ENCODE peak calls at places on chromosomes 12 and 14, in six cellular contexts. R is HepG2, O is K562, E is A549, N is upper lobe of left lung, Q is GM12878. P is an unnamed sample.

GRCh38 chr12:95995238-95996031 is 709 bp downstream of the HAL start:
- ATAC-seq in Q (no peak), N (peak), O (no peak), E (no peak), R (peak), P (no peak)

GRCh38 chr14:51302319-51303030 is 62.4 kb downstream of the TMX1 start:
- ATAC-seq in E (no peak), N (no peak), Q (no peak), R (no peak), O (no peak), P (no peak)

GRCh38 chr14:95484296-95484695 is 32.2 kb downstream of the SYNE3 start:
- ATAC-seq in O (no peak), N (no peak), Q (no peak), R (no peak), E (no peak), P (no peak)

GRCh38 chr14:54815016-54815415 is 87.6 kb downstream of the GCH1 start:
- ATAC-seq in N (peak), E (no peak), Q (no peak), O (no peak), R (no peak), P (no peak)

GRCh38 chr12:6202331-6202730 is 2.1 kb downstream of the CD9 start:
- ATAC-seq in O (no peak), Q (no peak), N (no peak), R (no peak), E (no peak), P (no peak)

GRCh38 chr12:89238593-89238992 is 113.7 kb downstream of the DUSP6 start:
- ATAC-seq in O (no peak), Q (no peak), R (no peak), E (no peak), N (no peak), P (peak)

GRCh38 chr14:99320621-99321235 is 48.7 kb upstream of the BCL11B start:
- ATAC-seq in E (no peak), R (peak), Q (peak), O (no peak), N (no peak), P (no peak)

GRCh38 chr12:105418232-105418631 is 87.7 kb downstream of the C12orf75 start:
- ATAC-seq in N (peak), Q (no peak), R (no peak), E (peak), O (no peak), P (no peak)

GRCh38 chr14:101826359-101826758 is 64.8 kb downstream of the PPP2R5C start:
- ATAC-seq in O (no peak), R (no peak), E (no peak), N (no peak), Q (no peak), P (no peak)

GRCh38 chr12:66495709-66496108 is 183.2 kb downstream of the GRIP1 start:
- ATAC-seq in O (no peak), N (no peak), Q (no peak), E (no peak), R (no peak), P (no peak)

GRCh38 chr12:93008044-93008778 is 79.1 kb upstream of the EEA1 start:
- ATAC-seq in Q (peak), R (no peak), N (no peak), E (no peak), O (peak), P (no peak)

GRCh38 chr14:101495827-101496778 is 65.2 kb upstream of the DIO3 start:
- ATAC-seq in O (no peak), E (no peak), Q (no peak), R (peak), N (no peak), P (no peak)

GRCh38 chr14:55336161-55336560 is 64.9 kb downstream of the FBXO34 start:
- ATAC-seq in R (no peak), N (no peak), O (no peak), E (peak), Q (no peak), P (no peak)

GRCh38 chr12:2631613-2632350 is 163.0 kb upstream of the FKBP4 start:
- ATAC-seq in Q (no peak), O (no peak), E (no peak), N (no peak), R (no peak), P (no peak)

GRCh38 chr12:104737113-104737512 is 221.0 kb downstream of the SLC41A2 start:
- ATAC-seq in O (no peak), E (no peak), R (no peak), Q (no peak), N (no peak), P (no peak)

GRCh38 chr14:51534623-51535022 is 117.1 kb upstream of the FRMD6 start:
- ATAC-seq in O (no peak), N (no peak), R (peak), E (no peak), Q (no peak), P (no peak)

GRCh38 chr14:61609143-61609851 is 86.0 kb upstream of the HIF1A start:
- ATAC-seq in E (peak), N (no peak), O (no peak), R (peak), Q (no peak), P (peak)

GRCh38 chr12:13144266-13144828 is 40.9 kb upstream of the GSG1 start:
- ATAC-seq in E (no peak), N (no peak), Q (no peak), O (no peak), R (no peak), P (no peak)

GRCh38 chr12:118120579-118121363 is 15.2 kb upstream of the PEBP1 start:
- ATAC-seq in E (peak), Q (peak), R (peak), O (peak), N (peak), P (peak)

GRCh38 chr12:26654623-26655022 is 178.4 kb downstream of the ITPR2 start:
- ATAC-seq in O (no peak), R (no peak), Q (no peak), E (no peak), N (no peak), P (no peak)

GRCh38 chr12:87930033-87930432 is 99.2 kb downstream of the C12orf50 start:
- ATAC-seq in E (peak), N (no peak), Q (no peak), R (no peak), O (no peak), P (no peak)

GRCh38 chr12:87929346-87929745 is 99.9 kb downstream of the C12orf50 start:
- ATAC-seq in O (no peak), Q (no peak), N (no peak), R (no peak), E (no peak), P (no peak)

GRCh38 chr12:87930652-87931051 is 98.5 kb downstream of the C12orf50 start:
- ATAC-seq in Q (no peak), E (no peak), N (no peak), O (no peak), R (no peak), P (no peak)

GRCh38 chr12:87931764-87932163 is 97.4 kb downstream of the C12orf50 start:
- ATAC-seq in E (peak), N (no peak), R (no peak), O (no peak), Q (no peak), P (no peak)

DNA sequence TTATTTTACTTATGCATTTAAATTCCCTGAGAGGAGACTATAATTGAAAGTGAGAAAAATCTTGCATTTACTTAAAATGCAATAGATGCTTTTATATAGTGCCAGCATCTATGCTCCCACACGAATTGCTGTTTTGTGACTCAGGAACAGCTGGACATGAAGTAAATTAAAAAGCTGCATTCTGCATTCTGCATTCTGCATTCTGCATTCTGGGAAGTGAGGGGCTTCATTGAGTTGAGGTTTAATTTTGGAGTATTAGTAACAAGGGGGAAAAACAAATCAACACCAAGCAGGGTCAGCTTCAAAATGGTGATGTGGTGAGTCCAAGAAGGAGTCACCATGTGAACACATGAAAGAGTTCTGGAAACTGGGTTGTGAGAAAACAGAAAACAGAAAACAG is 101.2 kb downstream of the C12orf50 start:
- ATAC-seq in R (no peak), N (no peak), O (no peak), E (no peak), Q (no peak), P (no peak)
- H3K27ac ChIP-seq in R (no peak), N (no peak), O (no peak), E (no peak), Q (no peak), P (no peak)

GRCh38 chr12:18224745-18225144 is 36.6 kb upstream of the PIK3C2G start:
- ATAC-seq in E (peak), N (peak), R (no peak), Q (peak), O (no peak), P (no peak)
- TF ChIP-seq CTCF in E (peak), N (peak), R (peak), Q (peak), O (no peak), P (no peak)

DNA sequence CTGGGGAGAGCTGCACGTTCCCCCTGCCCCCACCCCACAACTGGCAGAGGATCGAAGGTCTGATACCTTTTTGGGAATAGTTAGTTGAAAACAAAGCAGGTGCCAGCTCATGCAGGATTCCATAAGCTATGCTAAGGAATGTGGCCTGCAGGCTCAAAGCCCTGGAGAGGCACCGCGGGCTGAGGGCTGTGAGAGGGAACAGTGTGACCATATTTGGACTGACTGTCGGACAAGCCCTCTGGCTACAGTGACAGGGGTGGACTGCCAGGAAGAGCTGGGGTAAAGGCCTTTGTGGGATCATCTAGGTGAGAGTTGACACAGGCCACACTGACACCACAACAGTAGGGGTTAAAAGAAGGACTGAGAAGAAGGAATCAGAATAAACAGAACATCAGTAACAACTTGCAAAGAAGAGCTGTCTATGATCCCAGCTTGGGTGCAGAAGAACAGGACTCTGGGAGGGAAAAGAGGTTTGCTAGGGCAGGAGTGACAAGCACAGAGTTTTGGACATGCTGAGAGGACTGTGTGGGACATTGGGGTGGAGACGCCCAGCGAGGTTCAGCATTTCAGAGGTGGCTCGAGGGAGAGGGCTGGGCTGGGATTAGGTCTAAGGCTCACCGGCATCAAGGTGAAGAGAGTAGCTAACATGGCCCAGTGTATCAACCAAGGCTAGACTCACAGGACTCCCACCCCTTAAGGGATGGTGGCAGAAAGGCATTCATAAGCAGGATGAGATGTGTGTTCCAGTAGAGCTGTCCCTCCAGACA is 54.5 kb downstream of the ACTN1 start:
- ATAC-seq in N (peak), E (peak), Q (no peak), R (peak), O (no peak), P (peak)
- TF ChIP-seq EP300 in N (no peak), E (no peak), Q (no peak), R (no peak), O (no peak), P (no peak)

DNA sequence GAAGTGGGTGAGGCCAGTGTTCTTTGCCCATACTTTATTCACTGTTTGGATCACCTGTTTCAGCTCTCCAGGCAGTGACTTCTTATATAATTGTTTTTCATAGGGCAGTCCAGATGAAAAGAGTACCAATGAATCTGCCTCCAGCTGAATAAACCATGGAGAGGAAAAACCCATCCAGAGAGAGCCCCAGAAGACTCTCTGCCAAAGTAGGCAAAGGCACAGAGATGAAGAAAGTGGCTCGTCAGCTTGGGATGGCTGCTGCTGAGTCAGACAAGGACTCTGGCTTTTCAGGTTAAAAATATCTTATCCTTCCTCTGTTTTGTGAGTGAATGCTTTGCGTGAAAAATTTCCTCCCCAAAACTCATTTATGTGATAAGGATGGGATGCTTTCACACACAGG is 7.5 kb downstream of the CIPC start:
- ATAC-seq in N (no peak), R (no peak), Q (no peak), E (no peak), O (no peak), P (no peak)
- H3K27ac ChIP-seq in N (no peak), R (no peak), Q (no peak), E (no peak), O (no peak), P (peak)

GRCh38 chr12:64884164-64884542 is 59.7 kb downstream of the TBC1D30 start:
- ATAC-seq in Q (peak), N (no peak), R (no peak), E (no peak), O (no peak), P (no peak)

GRCh38 chr12:64889434-64890216 is 65.2 kb downstream of the TBC1D30 start:
- ATAC-seq in R (peak), Q (no peak), O (no peak), E (peak), N (no peak), P (no peak)

GRCh38 chr12:64882687-64883086 is 58.2 kb downstream of the TBC1D30 start:
- ATAC-seq in R (no peak), E (no peak), O (no peak), Q (peak), N (no peak), P (no peak)

GRCh38 chr12:64883264-64884163 is 59.1 kb downstream of the TBC1D30 start:
- ATAC-seq in R (peak), O (peak), N (no peak), E (peak), Q (peak), P (no peak)

GRCh38 chr12:64884728-64885127 is 60.3 kb downstream of the TBC1D30 start:
- ATAC-seq in N (no peak), Q (peak), E (no peak), R (no peak), O (no peak), P (no peak)
- TF ChIP-seq CTCF in N (no peak), Q (no peak), E (no peak), R (no peak), O (no peak), P (no peak)

GRCh38 chr12:47634127-47634526 is 71.7 kb downstream of the RPAP3 start:
- ATAC-seq in R (no peak), N (no peak), Q (no peak), E (no peak), O (no peak), P (no peak)
- TF ChIP-seq EP300 in R (no peak), N (no peak), Q (no peak), E (no peak), O (no peak), P (no peak)

GRCh38 chr12:75834591-75834990 is 197.0 kb downstream of the PHLDA1 start:
- ATAC-seq in R (no peak), O (no peak), E (no peak), N (no peak), Q (no peak), P (no peak)

GRCh38 chr12:75836533-75836932 is 195.0 kb downstream of the PHLDA1 start:
- ATAC-seq in R (no peak), Q (no peak), E (no peak), O (no peak), N (no peak), P (no peak)

GRCh38 chr12:75833268-75833667 is 198.3 kb downstream of the PHLDA1 start:
- ATAC-seq in O (no peak), N (no peak), Q (no peak), R (no peak), E (no peak), P (no peak)

GRCh38 chr12:75827061-75827460 is 204.5 kb downstream of the PHLDA1 start:
- ATAC-seq in N (no peak), E (no peak), Q (no peak), R (no peak), O (no peak), P (no peak)

GRCh38 chr12:75831413-75831812 is 200.2 kb downstream of the PHLDA1 start:
- ATAC-seq in O (no peak), E (no peak), R (no peak), Q (no peak), N (no peak), P (no peak)
- H3K27ac ChIP-seq in O (no peak), E (no peak), R (no peak), Q (no peak), N (no peak), P (no peak)

GRCh38 chr14:77025744-77026165 is 2.8 kb downstream of the IRF2BPL start:
- ATAC-seq in Q (no peak), E (peak), R (no peak), N (no peak), O (no peak), P (no peak)

GRCh38 chr14:77026166-77026929 is 2.2 kb downstream of the IRF2BPL start:
- ATAC-seq in E (peak), R (no peak), N (peak), O (no peak), Q (no peak), P (no peak)

GRCh38 chr14:77028384-77029246 is at the start of gene IRF2BPL:
- ATAC-seq in N (peak), E (peak), O (peak), R (peak), Q (peak), P (peak)

GRCh38 chr14:77026930-77027537 is 1.5 kb downstream of the IRF2BPL start:
- ATAC-seq in Q (peak), N (peak), O (peak), R (peak), E (peak), P (no peak)

DNA sequence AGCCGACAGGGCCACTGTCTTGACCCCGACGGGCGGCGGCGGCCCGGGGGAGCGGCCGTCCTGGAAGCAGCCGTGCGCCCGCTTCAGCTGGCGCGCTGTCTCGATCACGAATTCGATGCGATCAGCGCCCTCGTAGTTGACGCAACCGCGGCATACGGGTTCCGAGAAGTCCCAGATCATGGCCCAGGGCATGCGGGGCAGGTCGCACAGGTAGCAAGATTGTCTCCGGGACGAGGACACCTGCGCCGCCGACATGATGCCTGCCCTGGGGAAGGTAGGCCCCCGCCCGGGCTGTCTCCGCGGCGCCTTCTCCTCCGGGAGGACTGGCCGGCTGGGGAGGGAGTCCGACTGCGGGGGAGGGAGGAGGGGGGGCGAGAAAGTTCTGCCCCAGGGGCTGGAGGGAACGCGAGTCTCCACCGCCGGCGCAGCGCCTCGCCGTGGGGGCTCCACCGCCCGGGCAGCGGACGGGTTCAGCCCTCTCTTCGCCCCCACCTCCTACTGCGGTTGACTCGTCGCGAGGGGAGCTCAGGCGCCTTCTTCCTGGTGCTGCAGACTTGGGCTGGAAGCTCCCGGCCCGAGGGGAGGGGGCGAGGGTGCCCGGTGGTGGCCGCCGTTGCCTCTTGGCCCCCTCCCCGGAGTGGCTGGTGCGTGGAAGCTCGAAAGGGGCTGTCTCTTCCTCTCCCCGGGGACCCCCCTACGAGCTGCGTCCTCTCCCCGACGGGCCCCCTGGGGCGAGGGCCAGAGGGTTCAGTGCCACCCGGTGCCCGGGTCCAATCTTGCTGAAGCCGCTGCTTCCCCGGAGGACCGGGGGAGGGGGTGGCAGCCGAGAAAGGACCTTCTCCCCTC is 747 bp downstream of the IRF2BPL start:
- ATAC-seq in N (peak), E (peak), O (peak), Q (peak), R (peak), P (peak)
- TF ChIP-seq CTCF in N (no peak), E (no peak), O (no peak), Q (no peak), R (peak), P (no peak)

GRCh38 chr12:125280482-125281377 is 215.5 kb downstream of the AACS start:
- ATAC-seq in O (peak), R (no peak), Q (no peak), N (no peak), E (peak), P (no peak)

GRCh38 chr12:125271850-125272249 is 206.6 kb downstream of the AACS start:
- ATAC-seq in R (no peak), O (no peak), E (no peak), N (no peak), Q (no peak), P (no peak)

GRCh38 chr12:125272252-125272980 is 207.2 kb downstream of the AACS start:
- ATAC-seq in N (no peak), R (no peak), E (no peak), Q (no peak), O (no peak), P (no peak)

GRCh38 chr12:125276567-125276966 is 211.3 kb downstream of the AACS start:
- ATAC-seq in N (no peak), E (no peak), R (no peak), O (no peak), Q (no peak), P (no peak)
- TF ChIP-seq EP300 in N (no peak), E (no peak), R (no peak), O (no peak), Q (no peak), P (no peak)

P was measured in gastroesophageal sphincter.